ENCODE peak calls at places on chromosomes 12 and 14, in six cellular contexts. Q is GM12878, G is stomach, H is psoas muscle, A is PC-3, N is fibroblast of lung. O is an unnamed sample.

GRCh38 chr14:104985675-104986486 is at the start of gene CLBA1:
- DNase-seq in Q (peak; percentile 55), G (peak; percentile 91), H (peak; percentile 91), A (peak; percentile 95), N (peak; percentile 86), O (peak; percentile 72)

GRCh38 chr14:81435578-81436295 is 35.6 kb upstream of the STON2 start:
- DNase-seq in Q (no peak), G (peak; percentile 41), H (peak; percentile 65), A (peak; percentile 57), N (peak; percentile 23), O (no peak)

GRCh38 chr14:103528158-103528511 is 861 bp upstream of the TRMT61A start:
- DNase-seq in Q (no peak), G (peak; percentile 49), H (peak; percentile 21), A (no peak), N (peak; percentile 39), O (no peak)

GRCh38 chr12:98182791-98183190 is 332.6 kb upstream of the TMPO start:
- DNase-seq in Q (no peak), G (no peak), H (no peak), A (no peak), N (no peak), O (no peak)

GRCh38 chr12:57461904-57462306 is 2.3 kb downstream of the GLI1 start:
- DNase-seq in Q (no peak), G (no peak), H (no peak), A (no peak), N (no peak), O (no peak)

GRCh38 chr14:23550827-23551265 is 719 bp downstream of the ZFHX2 start:
- DNase-seq in Q (no peak), G (no peak), H (peak; percentile 34), A (no peak), N (no peak), O (no peak)

GRCh38 chr12:105888696-105889095 is 250.1 kb downstream of the NUAK1 start:
- DNase-seq in Q (no peak), G (no peak), H (no peak), A (no peak), N (no peak), O (no peak)

GRCh38 chr14:26888592-26888991 is 290.8 kb upstream of the NOVA1 start:
- DNase-seq in Q (no peak), G (no peak), H (no peak), A (no peak), N (no peak), O (no peak)

GRCh38 chr12:6335451-6336078 is 6.3 kb downstream of the TNFRSF1A start:
- DNase-seq in Q (peak; percentile 60), G (peak; percentile 81), H (peak; percentile 84), A (peak; percentile 75), N (peak; percentile 86), O (peak; percentile 85)

GRCh38 chr12:52975204-52975603 is 26.3 kb downstream of the KRT18 start:
- DNase-seq in Q (no peak), G (no peak), H (no peak), A (no peak), N (no peak), O (peak; percentile 25)

GRCh38 chr14:49863483-49864262 is 11.1 kb upstream of the NEMF start:
- DNase-seq in Q (no peak), G (no peak), H (no peak), A (no peak), N (no peak), O (no peak)

GRCh38 chr12:76081909-76082308 is 2.6 kb downstream of the NAP1L1 start:
- DNase-seq in Q (no peak), G (no peak), H (no peak), A (no peak), N (no peak), O (no peak)
- H3K36me3 ChIP-seq in Q (no peaks in the 10 kb centered on the region), G (no peaks in the 10 kb centered on the region), H (no peaks in the 10 kb centered on the region), A (peaks cover 45% of the 10 kb centered on the region), N (no peaks in the 10 kb centered on the region), O (peaks cover 64% of the 10 kb centered on the region)

DNA sequence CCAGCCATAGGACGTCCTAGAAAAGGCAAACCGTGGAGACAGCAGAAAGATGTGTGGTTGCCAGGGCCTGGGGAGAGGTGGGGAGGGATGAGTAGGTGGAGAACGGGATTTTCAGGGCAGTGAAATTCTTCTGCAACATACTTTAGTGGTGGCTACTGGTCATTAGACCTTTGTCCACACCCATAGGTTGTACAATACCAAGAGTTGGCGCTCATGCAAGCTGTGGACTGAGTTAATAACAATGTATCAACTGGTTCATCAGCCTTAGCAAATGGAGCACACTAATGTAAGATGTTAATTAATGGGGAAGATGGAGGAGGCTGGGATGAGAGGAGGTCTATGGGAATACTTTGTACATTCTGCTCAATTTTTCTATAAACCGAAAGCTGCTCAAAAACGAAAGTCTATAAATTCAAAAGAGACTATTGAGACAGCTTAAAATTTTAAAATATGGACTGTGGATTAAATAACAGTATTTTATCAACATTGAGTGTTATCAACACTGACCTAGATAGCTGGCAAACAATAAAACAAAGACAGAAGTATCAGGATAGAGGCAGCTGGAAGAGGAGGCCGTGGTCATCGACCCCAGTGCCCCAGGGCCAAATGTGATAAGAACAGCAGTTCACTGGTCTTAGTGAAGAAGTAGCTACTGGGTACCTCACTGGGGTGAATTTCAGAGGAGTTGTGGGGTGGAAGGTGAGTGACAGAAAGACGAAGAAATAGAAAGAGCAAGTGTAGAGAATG is 90.9 kb downstream of the SYNE3 start:
- DNase-seq in Q (no peak), G (no peak), H (no peak), A (no peak), N (no peak), O (no peak)
- H3K36me3 ChIP-seq in Q (peaks cover 13% of the 10 kb centered on the region), G (peaks cover 41% of the 10 kb centered on the region), H (no peaks in the 10 kb centered on the region), A (no peaks in the 10 kb centered on the region), N (peaks cover 4% of the 10 kb centered on the region), O (peaks cover 4% of the 10 kb centered on the region)

DNA sequence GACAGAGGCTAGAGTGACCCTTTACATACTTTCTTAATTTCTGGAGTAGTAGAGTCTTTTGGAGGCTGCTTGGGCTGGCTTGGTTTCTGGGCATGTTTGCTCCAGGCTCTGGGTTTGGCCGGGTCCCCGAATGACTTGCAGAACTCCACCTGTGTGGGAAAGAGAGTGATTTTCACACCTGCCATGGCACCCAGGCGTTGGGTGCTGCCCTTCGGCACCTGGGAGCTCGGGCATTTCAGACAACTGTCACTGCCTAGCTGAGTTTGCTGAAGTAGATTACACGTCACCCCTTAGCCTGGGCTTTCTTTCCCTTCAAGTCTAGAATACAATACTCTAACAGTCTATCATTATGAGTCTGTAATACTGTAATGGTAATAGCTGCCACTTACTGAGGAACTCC is 6.1 kb downstream of the RBM19 start:
- DNase-seq in Q (no peak), G (no peak), H (no peak), A (no peak), N (no peak), O (peak; percentile 76)
- H3K36me3 ChIP-seq in Q (peaks cover 26% of the 10 kb centered on the region), G (peaks cover 88% of the 10 kb centered on the region), H (peaks cover 13% of the 10 kb centered on the region), A (peaks cover 48% of the 10 kb centered on the region), N (peaks cover 13% of the 10 kb centered on the region), O (peaks cover 95% of the 10 kb centered on the region)

DNA sequence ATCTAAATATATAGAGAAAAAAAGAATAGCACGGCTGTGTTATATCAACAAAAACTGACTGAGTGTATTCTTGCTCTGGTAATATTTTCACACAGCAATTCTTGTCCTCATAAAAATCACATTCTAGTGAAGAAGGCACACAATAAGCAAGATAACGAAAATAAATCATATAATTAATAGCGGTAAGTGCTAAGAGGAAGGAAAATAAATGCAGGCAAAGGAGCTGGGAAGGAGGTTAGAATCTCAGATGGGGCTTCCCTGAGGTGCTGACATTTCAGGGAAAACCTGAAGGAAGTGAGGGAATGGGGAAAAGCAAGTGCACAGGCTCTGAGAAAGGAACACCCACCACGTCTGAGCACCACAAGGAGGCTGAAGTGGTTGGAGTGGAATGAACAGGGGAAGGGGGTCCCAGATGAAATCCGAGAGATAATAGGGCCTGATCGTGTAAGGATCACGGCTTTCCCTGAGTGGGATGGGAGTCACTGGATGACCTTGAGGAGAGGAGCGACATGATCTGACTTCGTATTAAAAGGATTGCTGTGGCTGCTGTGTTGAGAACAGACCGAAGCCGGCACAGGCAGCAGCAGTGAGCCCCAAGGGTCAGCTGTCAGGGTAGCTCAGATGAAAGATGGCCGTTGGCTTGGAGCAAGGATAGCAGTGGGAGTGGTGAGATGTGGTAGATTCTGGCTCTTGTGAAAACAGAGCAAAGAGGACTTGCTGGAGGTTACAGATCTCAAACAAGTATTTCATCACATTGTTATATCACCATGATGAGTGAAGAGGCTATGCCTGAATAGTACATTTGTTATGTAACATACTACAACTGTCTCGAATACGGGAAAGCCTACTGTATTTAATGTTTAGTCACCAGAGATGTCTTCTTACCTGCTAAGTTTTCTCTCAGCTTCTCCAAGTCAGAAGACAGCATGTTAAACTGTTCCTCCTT is 67.1 kb upstream of the VPS33A start:
- DNase-seq in Q (no peak), G (no peak), H (peak; percentile 37), A (no peak), N (peak; percentile 75), O (no peak)
- H3K36me3 ChIP-seq in Q (no peaks in the 10 kb centered on the region), G (peaks cover 92% of the 10 kb centered on the region), H (peaks cover 12% of the 10 kb centered on the region), A (peaks cover 39% of the 10 kb centered on the region), N (peaks cover 13% of the 10 kb centered on the region), O (peaks cover 62% of the 10 kb centered on the region)

GRCh38 chr12:95241761-95242506 is 24.3 kb downstream of the VEZT start:
- DNase-seq in Q (no peak), G (no peak), H (no peak), A (no peak), N (no peak), O (no peak)

GRCh38 chr12:95244350-95244749 is 26.7 kb downstream of the VEZT start:
- DNase-seq in Q (no peak), G (no peak), H (no peak), A (no peak), N (no peak), O (no peak)

GRCh38 chr12:95239216-95239615 is 21.6 kb downstream of the VEZT start:
- DNase-seq in Q (no peak), G (no peak), H (no peak), A (no peak), N (no peak), O (no peak)

GRCh38 chr12:95240556-95240955 is 22.9 kb downstream of the VEZT start:
- DNase-seq in Q (no peak), G (no peak), H (no peak), A (no peak), N (no peak), O (no peak)

DNA sequence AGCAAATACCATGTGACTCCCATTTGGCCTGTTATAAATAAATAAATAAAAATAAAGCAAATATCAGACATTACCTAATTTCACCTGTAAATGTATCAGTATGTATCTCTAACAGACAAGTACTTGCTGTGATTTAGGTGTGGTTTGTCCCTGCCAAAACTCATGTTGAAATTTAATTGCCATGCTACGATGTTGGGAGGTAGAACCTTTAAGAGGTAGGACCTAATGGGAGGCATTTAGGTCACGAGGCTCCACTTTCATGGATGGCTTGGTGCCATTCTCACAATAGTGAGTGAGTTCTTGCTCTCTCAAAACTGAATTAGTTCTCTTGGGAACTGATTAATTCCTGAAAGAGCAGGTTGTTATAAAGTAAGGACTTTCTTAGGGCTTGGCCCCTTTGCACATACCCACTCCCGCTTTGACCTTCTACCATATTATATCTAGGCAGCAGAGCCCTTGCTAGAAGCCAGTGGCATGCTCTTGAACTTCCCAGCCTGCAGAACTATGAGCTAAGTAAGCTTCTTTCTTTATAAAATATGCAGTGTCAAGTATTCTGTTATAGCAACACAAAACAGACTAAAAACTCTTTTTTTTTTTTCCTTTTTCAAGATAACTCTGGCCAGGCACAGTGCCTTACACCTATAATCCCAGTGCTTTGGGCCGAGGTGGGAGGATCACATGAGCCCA is 26.0 kb downstream of the VEZT start:
- DNase-seq in Q (no peak), G (no peak), H (no peak), A (no peak), N (no peak), O (no peak)
- H3K36me3 ChIP-seq in Q (no peaks in the 10 kb centered on the region), G (peaks cover 17% of the 10 kb centered on the region), H (no peaks in the 10 kb centered on the region), A (peaks cover 30% of the 10 kb centered on the region), N (peaks cover 6% of the 10 kb centered on the region), O (peaks cover 18% of the 10 kb centered on the region)

O was measured in SJSA1.